ENCODE peak calls at places on chromosomes 2 and 18, in seven cellular contexts. O is AG10803; C is stimulated activated CD4-positive, alpha-beta T cell treated with anti-CD3 and anti-CD28 coated beads, Interleukin-2, amount 100 ng/mL, for 24 hours; G is GM06990; T is activated CD4-positive, CD25-positive, alpha-beta regulatory T cell; A is activated T-helper 1 cell treated with anti-CD3 and anti-CD28 coated beads, Interleukin-2, amount 50 U/mL, for 16 hours; P is substantia nigra. Y is an unnamed sample.

GRCh38 chr2:190413421-190413820 is 5.3 kb downstream of the MFSD6 start:
- DNase-seq in O (no peak), C (no peak), G (no peak), T (no peak), A (no peak), P (no peak), Y (no peak)

GRCh38 chr18:10951631-10952544 is 197.5 kb downstream of the PIEZO2 start:
- DNase-seq in O (no peak), C (no peak), G (peak), T (no peak), A (no peak), P (no peak), Y (no peak)

GRCh38 chr2:7792031-7792651 is 874.9 kb downstream of the RNF144A start:
- DNase-seq in O (no peak), C (no peak), G (no peak), T (no peak), A (no peak), P (no peak), Y (no peak)

GRCh38 chr2:240462704-240463273 is 27.3 kb downstream of the GPC1 start:
- DNase-seq in O (no peak), C (no peak), G (no peak), T (no peak), A (no peak), P (no peak), Y (peak)

GRCh38 chr2:85132834-85133637 is at the start of gene TCF7L1:
- DNase-seq in O (peak), C (peak), G (peak), T (no peak), A (no peak), P (peak), Y (peak)

GRCh38 chr2:9594361-9595063 is 36.3 kb downstream of the YWHAQ start:
- DNase-seq in O (peak), C (no peak), G (no peak), T (no peak), A (no peak), P (no peak), Y (no peak)

GRCh38 chr2:36403675-36404230 is 48.2 kb downstream of the CRIM1 start:
- DNase-seq in O (peak), C (no peak), G (no peak), T (no peak), A (no peak), P (no peak), Y (no peak)

GRCh38 chr2:71417300-71418202 is 35.8 kb upstream of the DYSF start:
- DNase-seq in O (no peak), C (no peak), G (no peak), T (no peak), A (no peak), P (no peak), Y (no peak)

GRCh38 chr2:160570386-160570785 is 76.8 kb upstream of the RBMS1 start:
- DNase-seq in O (no peak), C (no peak), G (no peak), T (no peak), A (no peak), P (no peak), Y (no peak)

GRCh38 chr18:34864836-34865497 is 154.9 kb downstream of the DTNA start:
- DNase-seq in O (no peak), C (no peak), G (no peak), T (no peak), A (no peak), P (no peak), Y (no peak)

GRCh38 chr2:128809256-128809636 is 490.6 kb upstream of the HS6ST1 start:
- DNase-seq in O (no peak), C (no peak), G (no peak), T (no peak), A (no peak), P (no peak), Y (no peak)

GRCh38 chr2:201933792-201934229 is 99.8 kb upstream of the FZD7 start:
- DNase-seq in O (peak), C (no peak), G (no peak), T (no peak), A (no peak), P (no peak), Y (no peak)

GRCh38 chr18:58222439-58223125 is 178.6 kb downstream of the NEDD4L start:
- DNase-seq in O (peak), C (no peak), G (no peak), T (no peak), A (no peak), P (no peak), Y (peak)

GRCh38 chr18:32095156-32095555 is 3.5 kb downstream of the RNF138 start:
- DNase-seq in O (no peak), C (no peak), G (no peak), T (no peak), A (no peak), P (no peak), Y (no peak)

GRCh38 chr2:157281316-157281715 is 23.8 kb downstream of the GALNT5 start:
- DNase-seq in O (no peak), C (no peak), G (no peak), T (no peak), A (no peak), P (no peak), Y (no peak)

GRCh38 chr2:145815933-145816332 is 1296.0 kb upstream of the ZEB2 start:
- DNase-seq in O (no peak), C (no peak), G (no peak), T (no peak), A (no peak), P (no peak), Y (no peak)

GRCh38 chr2:6312377-6312776 is 553.3 kb downstream of the CMPK2 start:
- DNase-seq in O (no peak), C (no peak), G (no peak), T (no peak), A (no peak), P (no peak), Y (peak)

GRCh38 chr2:195594916-195595694 is 61.9 kb upstream of the SLC39A10 start:
- DNase-seq in O (no peak), C (no peak), G (no peak), T (no peak), A (no peak), P (no peak), Y (no peak)

GRCh38 chr2:135637456-135638087 is 104.1 kb upstream of the UBXN4 start:
- DNase-seq in O (no peak), C (no peak), G (peak), T (no peak), A (no peak), P (no peak), Y (no peak)

GRCh38 chr18:50396005-50396404 is 21.2 kb downstream of the SKA1 start:
- DNase-seq in O (no peak), C (no peak), G (no peak), T (no peak), A (no peak), P (no peak), Y (no peak)

GRCh38 chr18:68843467-68844089 is 45.7 kb downstream of the CCDC102B start:
- DNase-seq in O (no peak), C (no peak), G (no peak), T (no peak), A (no peak), P (no peak), Y (no peak)

GRCh38 chr2:134818321-134818720 is 20.1 kb upstream of the ACMSD start:
- DNase-seq in O (no peak), C (no peak), G (no peak), T (no peak), A (no peak), P (no peak), Y (peak)

GRCh38 chr2:218010838-218011616 is 8.2 kb upstream of the TNS1 start:
- DNase-seq in O (no peak), C (no peak), G (no peak), T (no peak), A (no peak), P (no peak), Y (no peak)

Y was measured in islet precursor cell.